ENCODE peak calls at places on chromosomes 12 and 14, in seven cellular contexts. One of them, this sample, is unnamed.

GRCh38 chr14:53571589-53571988 is 385.0 kb downstream of the BMP4 start:
- DNase-seq in heart left ventricle: no peak
- DNase-seq in cardiac fibroblast: no peak
- DNase-seq in HL-60: no peak
- DNase-seq in ovary: no peak
- DNase-seq in lower leg skin: no peak
- DNase-seq in fibroblast of pulmonary artery: no peak
- DNase-seq in this sample: no peak

GRCh38 chr12:47730341-47730744 is 5.1 kb upstream of the ENDOU start:
- DNase-seq in fibroblast of pulmonary artery: no peak
- DNase-seq in heart left ventricle: no peak
- DNase-seq in lower leg skin: no peak
- DNase-seq in HL-60: no peak
- DNase-seq in cardiac fibroblast: no peak
- DNase-seq in ovary: no peak
- DNase-seq in this sample: no peak

GRCh38 chr14:54683882-54684794 is 117.2 kb downstream of the SAMD4A start:
- DNase-seq in lower leg skin: peak; percentile 93
- DNase-seq in heart left ventricle: peak; percentile 56
- DNase-seq in HL-60: no peak
- DNase-seq in cardiac fibroblast: peak; percentile 88
- DNase-seq in fibroblast of pulmonary artery: peak; percentile 83
- DNase-seq in ovary: peak; percentile 46
- DNase-seq in this sample: peak; percentile 75

GRCh38 chr12:87234898-87235297 is 794.3 kb downstream of the C12orf50 start:
- DNase-seq in HL-60: no peak
- DNase-seq in lower leg skin: no peak
- DNase-seq in heart left ventricle: no peak
- DNase-seq in fibroblast of pulmonary artery: no peak
- DNase-seq in ovary: no peak
- DNase-seq in cardiac fibroblast: no peak
- DNase-seq in this sample: no peak

GRCh38 chr12:5432011-5432400 is at the start of gene NTF3:
- DNase-seq in ovary: peak; percentile 59
- DNase-seq in HL-60: no peak
- DNase-seq in fibroblast of pulmonary artery: peak; percentile 29
- DNase-seq in lower leg skin: peak; percentile 86
- DNase-seq in heart left ventricle: no peak
- DNase-seq in cardiac fibroblast: peak; percentile 40
- DNase-seq in this sample: no peak

GRCh38 chr12:6620137-6620884 is 13.1 kb upstream of the CHD4 start:
- DNase-seq in HL-60: no peak
- DNase-seq in lower leg skin: no peak
- DNase-seq in fibroblast of pulmonary artery: peak; percentile 71
- DNase-seq in cardiac fibroblast: peak; percentile 72
- DNase-seq in ovary: peak; percentile 30
- DNase-seq in heart left ventricle: peak; percentile 51
- DNase-seq in this sample: no peak

GRCh38 chr12:29447285-29447975 is 50.1 kb downstream of the OVCH1 start:
- DNase-seq in heart left ventricle: no peak
- DNase-seq in HL-60: no peak
- DNase-seq in fibroblast of pulmonary artery: no peak
- DNase-seq in cardiac fibroblast: no peak
- DNase-seq in ovary: no peak
- DNase-seq in lower leg skin: no peak
- DNase-seq in this sample: no peak

GRCh38 chr12:50074936-50075807 is 10.0 kb upstream of the SMARCD1 start:
- DNase-seq in lower leg skin: peak; percentile 97
- DNase-seq in heart left ventricle: peak; percentile 84
- DNase-seq in ovary: peak; percentile 88
- DNase-seq in fibroblast of pulmonary artery: peak; percentile 87
- DNase-seq in cardiac fibroblast: peak; percentile 90
- DNase-seq in HL-60: no peak
- DNase-seq in this sample: no peak

GRCh38 chr12:64600164-64600561 is 10.1 kb upstream of the RASSF3 start:
- DNase-seq in lower leg skin: no peak
- DNase-seq in HL-60: no peak
- DNase-seq in fibroblast of pulmonary artery: no peak
- DNase-seq in cardiac fibroblast: no peak
- DNase-seq in heart left ventricle: no peak
- DNase-seq in ovary: no peak
- DNase-seq in this sample: no peak

DNA sequence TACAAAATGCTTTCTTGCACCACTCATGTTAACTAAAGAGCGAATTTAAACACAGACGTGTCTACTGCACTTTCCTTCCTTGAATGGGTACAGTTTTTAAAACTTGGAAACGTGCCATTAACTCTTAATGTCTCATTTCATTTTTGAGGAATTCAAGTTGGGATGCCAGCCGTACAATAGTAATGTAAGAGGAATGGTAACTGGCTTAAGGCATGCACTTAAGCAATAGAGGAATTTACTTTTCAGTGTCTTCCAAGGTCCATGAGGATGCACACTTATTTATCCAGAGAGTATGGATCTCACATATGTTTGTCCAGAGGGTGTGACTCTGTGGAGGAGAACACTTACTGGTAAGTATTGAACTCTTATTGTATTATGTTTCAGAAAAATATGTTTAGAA is 52.9 kb downstream of the PPP4R4 start:
- DNase-seq in cardiac fibroblast: peak; percentile 19
- DNase-seq in fibroblast of pulmonary artery: peak; percentile 17
- DNase-seq in heart left ventricle: no peak
- DNase-seq in lower leg skin: no peak
- DNase-seq in ovary: no peak
- DNase-seq in HL-60: no peak
- DNase-seq in this sample: no peak
- H3K4me3 ChIP-seq in cardiac fibroblast: no peak overlapping the region
- H3K4me3 ChIP-seq in fibroblast of pulmonary artery: no peak overlapping the region
- H3K4me3 ChIP-seq in heart left ventricle: no peak overlapping the region
- H3K4me3 ChIP-seq in lower leg skin: no peak overlapping the region
- H3K4me3 ChIP-seq in ovary: no peak overlapping the region
- H3K4me3 ChIP-seq in HL-60: no peak overlapping the region
- H3K4me3 ChIP-seq in this sample: no peak overlapping the region

DNA sequence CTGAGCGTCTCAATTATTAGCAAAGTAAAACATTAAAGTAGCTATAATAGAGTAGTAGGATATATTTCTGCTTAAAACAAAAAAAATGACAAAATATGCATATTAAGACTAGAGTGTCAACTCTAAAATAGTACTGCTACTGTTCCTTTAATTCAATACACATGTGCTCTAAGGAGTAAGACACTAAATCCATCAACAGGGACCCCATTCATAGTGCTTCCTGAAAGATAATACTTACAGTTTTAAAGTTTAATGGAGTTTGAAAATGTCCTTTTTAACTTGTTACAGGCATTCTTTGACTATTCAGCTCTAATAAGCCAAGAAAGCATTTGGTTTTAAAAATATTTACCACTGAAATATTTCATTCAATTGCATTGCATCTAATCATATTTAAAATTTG is 145.2 kb downstream of the ADAMTS20 start:
- DNase-seq in lower leg skin: no peak
- DNase-seq in HL-60: no peak
- DNase-seq in cardiac fibroblast: no peak
- DNase-seq in ovary: no peak
- DNase-seq in heart left ventricle: no peak
- DNase-seq in fibroblast of pulmonary artery: no peak
- DNase-seq in this sample: no peak
- H3K4me3 ChIP-seq in lower leg skin: no peak overlapping the region
- H3K4me3 ChIP-seq in HL-60: no peak overlapping the region
- H3K4me3 ChIP-seq in cardiac fibroblast: no peak overlapping the region
- H3K4me3 ChIP-seq in ovary: no peak overlapping the region
- H3K4me3 ChIP-seq in heart left ventricle: no peak overlapping the region
- H3K4me3 ChIP-seq in fibroblast of pulmonary artery: no peak overlapping the region
- H3K4me3 ChIP-seq in this sample: no peak overlapping the region

GRCh38 chr12:95104919-95105452 is 31.6 kb upstream of the NR2C1 start:
- DNase-seq in ovary: no peak
- DNase-seq in HL-60: no peak
- DNase-seq in cardiac fibroblast: no peak
- DNase-seq in lower leg skin: no peak
- DNase-seq in fibroblast of pulmonary artery: no peak
- DNase-seq in heart left ventricle: no peak
- DNase-seq in this sample: no peak

GRCh38 chr12:95100264-95101190 is 27.1 kb upstream of the NR2C1 start:
- DNase-seq in fibroblast of pulmonary artery: no peak
- DNase-seq in heart left ventricle: no peak
- DNase-seq in HL-60: no peak
- DNase-seq in cardiac fibroblast: no peak
- DNase-seq in ovary: no peak
- DNase-seq in lower leg skin: no peak
- DNase-seq in this sample: no peak

GRCh38 chr12:95099270-95099790 is 25.9 kb upstream of the NR2C1 start:
- DNase-seq in lower leg skin: no peak
- DNase-seq in heart left ventricle: no peak
- DNase-seq in fibroblast of pulmonary artery: no peak
- DNase-seq in HL-60: no peak
- DNase-seq in cardiac fibroblast: no peak
- DNase-seq in ovary: no peak
- DNase-seq in this sample: no peak

GRCh38 chr12:95107362-95107761 is 33.9 kb upstream of the NR2C1 start:
- DNase-seq in fibroblast of pulmonary artery: no peak
- DNase-seq in ovary: no peak
- DNase-seq in lower leg skin: no peak
- DNase-seq in cardiac fibroblast: no peak
- DNase-seq in heart left ventricle: no peak
- DNase-seq in HL-60: no peak
- DNase-seq in this sample: no peak

DNA sequence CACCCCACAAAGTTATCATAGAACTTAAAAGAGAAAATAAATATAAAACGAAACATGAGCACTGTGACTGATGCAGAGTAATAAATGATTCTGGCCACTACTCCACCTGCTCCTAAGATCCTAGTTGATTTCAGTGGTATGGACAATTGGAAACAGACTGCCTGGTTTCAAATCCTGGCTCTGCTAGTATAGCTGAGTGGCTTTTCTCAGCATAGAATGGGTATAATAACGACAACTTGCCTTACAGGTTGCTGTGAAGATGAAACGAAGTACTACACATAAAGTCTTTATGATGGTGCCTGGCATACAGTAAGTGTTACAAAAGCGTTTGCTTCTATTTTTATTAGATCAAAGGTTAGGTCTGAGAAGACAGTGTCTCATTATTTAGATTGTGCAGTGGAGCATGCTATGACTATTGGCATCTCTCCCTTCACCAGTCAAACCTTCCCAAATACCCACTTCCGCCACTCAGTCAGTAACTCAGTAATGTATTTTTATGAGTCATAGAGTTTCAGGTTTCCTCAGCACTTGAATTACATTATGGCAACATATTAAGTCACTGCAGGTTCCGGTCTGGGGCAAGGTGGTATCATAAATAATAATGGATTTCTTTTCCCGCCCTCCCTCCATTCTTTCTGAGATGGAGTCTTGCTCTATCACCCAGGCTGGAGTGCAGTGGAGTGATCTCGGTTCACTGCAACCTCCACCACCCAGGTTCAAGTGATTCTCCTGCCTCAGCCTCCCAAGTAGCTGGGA is 29.7 kb upstream of the NR2C1 start:
- DNase-seq in cardiac fibroblast: peak; percentile 34
- DNase-seq in HL-60: peak; percentile 34
- DNase-seq in heart left ventricle: no peak
- DNase-seq in ovary: no peak
- DNase-seq in fibroblast of pulmonary artery: peak; percentile 51
- DNase-seq in lower leg skin: no peak
- DNase-seq in this sample: peak; percentile 60
- H3K4me3 ChIP-seq in cardiac fibroblast: no peak overlapping the region
- H3K4me3 ChIP-seq in HL-60: no peak overlapping the region
- H3K4me3 ChIP-seq in heart left ventricle: no peak overlapping the region
- H3K4me3 ChIP-seq in ovary: no peak overlapping the region
- H3K4me3 ChIP-seq in fibroblast of pulmonary artery: no peak overlapping the region
- H3K4me3 ChIP-seq in lower leg skin: no peak overlapping the region
- H3K4me3 ChIP-seq in this sample: no peak overlapping the region

GRCh38 chr12:121926874-121927706 is 8.7 kb downstream of the CFAP251 start:
- DNase-seq in heart left ventricle: no peak
- DNase-seq in HL-60: no peak
- DNase-seq in fibroblast of pulmonary artery: no peak
- DNase-seq in cardiac fibroblast: no peak
- DNase-seq in lower leg skin: no peak
- DNase-seq in ovary: no peak
- DNase-seq in this sample: no peak
- H3K4me3 ChIP-seq in heart left ventricle: no peak overlapping the region
- H3K4me3 ChIP-seq in HL-60: no peak overlapping the region
- H3K4me3 ChIP-seq in fibroblast of pulmonary artery: no peak overlapping the region
- H3K4me3 ChIP-seq in cardiac fibroblast: no peak overlapping the region
- H3K4me3 ChIP-seq in lower leg skin: no peak overlapping the region
- H3K4me3 ChIP-seq in ovary: no peak overlapping the region
- H3K4me3 ChIP-seq in this sample: no peak overlapping the region

GRCh38 chr12:131187602-131188001 is 233.9 kb downstream of the ADGRD1 start:
- DNase-seq in fibroblast of pulmonary artery: no peak
- DNase-seq in HL-60: no peak
- DNase-seq in heart left ventricle: no peak
- DNase-seq in ovary: no peak
- DNase-seq in cardiac fibroblast: no peak
- DNase-seq in lower leg skin: no peak
- DNase-seq in this sample: no peak

GRCh38 chr12:131192951-131193350 is 239.2 kb downstream of the ADGRD1 start:
- DNase-seq in lower leg skin: peak; percentile 69
- DNase-seq in cardiac fibroblast: no peak
- DNase-seq in ovary: no peak
- DNase-seq in HL-60: no peak
- DNase-seq in heart left ventricle: no peak
- DNase-seq in fibroblast of pulmonary artery: no peak
- DNase-seq in this sample: no peak

GRCh38 chr12:131190965-131191364 is 237.3 kb downstream of the ADGRD1 start:
- DNase-seq in ovary: no peak
- DNase-seq in heart left ventricle: no peak
- DNase-seq in HL-60: no peak
- DNase-seq in lower leg skin: peak; percentile 37
- DNase-seq in cardiac fibroblast: no peak
- DNase-seq in fibroblast of pulmonary artery: no peak
- DNase-seq in this sample: no peak

GRCh38 chr12:131189781-131190180 is 236.1 kb downstream of the ADGRD1 start:
- DNase-seq in ovary: no peak
- DNase-seq in cardiac fibroblast: no peak
- DNase-seq in HL-60: no peak
- DNase-seq in fibroblast of pulmonary artery: no peak
- DNase-seq in lower leg skin: peak; percentile 68
- DNase-seq in heart left ventricle: no peak
- DNase-seq in this sample: no peak

DNA sequence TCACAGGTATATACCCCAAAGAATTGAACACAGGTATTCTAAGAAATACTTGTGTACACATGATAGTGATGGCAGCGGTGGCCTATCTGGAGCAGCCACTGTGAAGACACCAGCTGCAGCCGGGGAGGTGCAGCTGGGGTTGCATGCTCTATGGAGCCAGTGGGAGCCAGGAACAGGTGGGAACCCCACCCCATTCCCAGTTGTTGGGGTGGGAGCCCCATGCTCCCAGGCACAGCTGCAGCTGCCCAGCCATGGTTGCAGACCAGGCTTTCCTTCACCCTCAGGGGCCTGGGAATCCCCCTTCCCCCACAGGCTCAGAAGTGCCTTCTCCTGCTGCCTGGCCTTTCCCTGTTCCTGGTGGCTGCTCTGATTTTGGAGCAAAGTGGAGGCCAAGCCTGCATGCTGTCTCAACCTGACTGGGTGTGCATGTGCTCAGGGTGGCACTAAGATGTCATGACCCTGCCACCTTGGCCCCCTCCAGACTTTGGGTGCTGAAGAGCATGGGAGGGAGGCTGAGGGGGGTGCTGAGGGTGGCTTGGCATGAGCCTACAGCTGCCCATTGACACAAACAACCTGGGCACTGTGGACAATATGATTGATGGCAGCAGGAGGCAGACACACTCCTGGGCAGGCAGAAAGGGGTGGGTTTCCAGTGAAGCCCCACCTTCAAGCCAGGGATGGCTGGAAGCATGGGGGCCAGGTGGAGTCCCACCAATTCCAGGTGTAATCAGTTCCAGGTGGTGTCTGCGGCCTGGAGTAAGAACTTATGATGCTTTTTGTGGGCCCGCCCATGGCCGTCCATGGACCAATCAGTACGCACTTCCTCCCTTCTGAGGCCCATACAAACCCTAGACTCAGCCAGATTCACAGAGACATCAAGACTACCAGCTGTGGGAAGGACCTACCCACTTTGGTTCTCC is 234.7 kb downstream of the ADGRD1 start:
- DNase-seq in HL-60: no peak
- DNase-seq in heart left ventricle: no peak
- DNase-seq in fibroblast of pulmonary artery: no peak
- DNase-seq in lower leg skin: peak; percentile 72
- DNase-seq in cardiac fibroblast: no peak
- DNase-seq in ovary: no peak
- DNase-seq in this sample: no peak
- H3K4me3 ChIP-seq in HL-60: no peak overlapping the region
- H3K4me3 ChIP-seq in heart left ventricle: no peak overlapping the region
- H3K4me3 ChIP-seq in fibroblast of pulmonary artery: no peak overlapping the region
- H3K4me3 ChIP-seq in lower leg skin: no peak overlapping the region
- H3K4me3 ChIP-seq in cardiac fibroblast: no peak overlapping the region
- H3K4me3 ChIP-seq in ovary: no peak overlapping the region
- H3K4me3 ChIP-seq in this sample: no peak overlapping the region

This sample was measured in RWPE2.